ENCODE peak calls at places on chromosomes 11 and 22, in seven cellular contexts. One of them, this sample, is unnamed.

GRCh38 chr22:32631507-32632245 is 157.1 kb downstream of the FBXO7 start:
- DNase-seq in SK-N-SH: no peak
- DNase-seq in GM12892: no peak
- DNase-seq in HepG2: no peak
- DNase-seq in K562: no peak
- DNase-seq in H1: no peak
- DNase-seq in GM12878: no peak
- DNase-seq in this sample: no peak

GRCh38 chr11:69443968-69444364 is 37.5 kb upstream of the LINC01488 start:
- DNase-seq in SK-N-SH: no peak
- DNase-seq in GM12892: no peak
- DNase-seq in HepG2: no peak
- DNase-seq in K562: no peak
- DNase-seq in H1: no peak
- DNase-seq in GM12878: no peak
- DNase-seq in this sample: no peak

GRCh38 chr11:17256512-17256911 is 20.0 kb upstream of the NUCB2 start:
- DNase-seq in SK-N-SH: no peak
- DNase-seq in GM12892: no peak
- DNase-seq in HepG2: no peak
- DNase-seq in K562: no peak
- DNase-seq in H1: no peak
- DNase-seq in GM12878: no peak
- DNase-seq in this sample: no peak

GRCh38 chr11:128625766-128626165 is 38.4 kb upstream of the ETS1 start:
- DNase-seq in SK-N-SH: no peak
- DNase-seq in GM12892: no peak
- DNase-seq in HepG2: no peak
- DNase-seq in K562: no peak
- DNase-seq in H1: no peak
- DNase-seq in GM12878: no peak
- DNase-seq in this sample: no peak

GRCh38 chr11:122189259-122189658 is 73.2 kb upstream of the BLID start:
- DNase-seq in SK-N-SH: no peak
- DNase-seq in GM12892: no peak
- DNase-seq in HepG2: no peak
- DNase-seq in K562: no peak
- DNase-seq in H1: no peak
- DNase-seq in GM12878: no peak
- DNase-seq in this sample: no peak

GRCh38 chr22:49212002-49212401 is 615.7 kb downstream of the BRD1 start:
- DNase-seq in SK-N-SH: no peak
- DNase-seq in GM12892: no peak
- DNase-seq in HepG2: no peak
- DNase-seq in K562: no peak
- DNase-seq in H1: no peak
- DNase-seq in GM12878: no peak
- DNase-seq in this sample: no peak

GRCh38 chr11:74208507-74208906 is 37.4 kb downstream of the PPME1 start:
- DNase-seq in SK-N-SH: no peak
- DNase-seq in GM12892: no peak
- DNase-seq in HepG2: no peak
- DNase-seq in K562: no peak
- DNase-seq in H1: no peak
- DNase-seq in GM12878: no peak
- DNase-seq in this sample: no peak

GRCh38 chr22:32775957-32776356 is 25.5 kb upstream of the TIMP3 start:
- DNase-seq in SK-N-SH: peak
- DNase-seq in GM12892: no peak
- DNase-seq in HepG2: peak
- DNase-seq in K562: no peak
- DNase-seq in H1: no peak
- DNase-seq in GM12878: no peak
- DNase-seq in this sample: no peak

GRCh38 chr11:70229737-70230136 is 26.6 kb downstream of the FADD start:
- DNase-seq in SK-N-SH: no peak
- DNase-seq in GM12892: no peak
- DNase-seq in HepG2: no peak
- DNase-seq in K562: no peak
- DNase-seq in H1: no peak
- DNase-seq in GM12878: no peak
- DNase-seq in this sample: no peak

GRCh38 chr11:92886243-92886905 is 83.1 kb upstream of the MTNR1B start:
- DNase-seq in SK-N-SH: peak
- DNase-seq in GM12892: peak
- DNase-seq in HepG2: peak
- DNase-seq in K562: peak
- DNase-seq in H1: no peak
- DNase-seq in GM12878: peak
- DNase-seq in this sample: peak

GRCh38 chr11:124656759-124657627 is 16.5 kb downstream of the SIAE start:
- DNase-seq in SK-N-SH: peak
- DNase-seq in GM12892: no peak
- DNase-seq in HepG2: no peak
- DNase-seq in K562: no peak
- DNase-seq in H1: no peak
- DNase-seq in GM12878: no peak
- DNase-seq in this sample: no peak

GRCh38 chr11:125100136-125100535 is 11.3 kb downstream of the TMEM218 start:
- DNase-seq in SK-N-SH: no peak
- DNase-seq in GM12892: no peak
- DNase-seq in HepG2: no peak
- DNase-seq in K562: no peak
- DNase-seq in H1: no peak
- DNase-seq in GM12878: no peak
- DNase-seq in this sample: no peak

GRCh38 chr11:2522636-2523255 is 77.9 kb downstream of the KCNQ1 start:
- DNase-seq in SK-N-SH: peak
- DNase-seq in GM12892: peak
- DNase-seq in HepG2: no peak
- DNase-seq in K562: no peak
- DNase-seq in H1: no peak
- DNase-seq in GM12878: no peak
- DNase-seq in this sample: peak

GRCh38 chr11:38153985-38154384 is 1555.9 kb upstream of the RAG2 start:
- DNase-seq in SK-N-SH: no peak
- DNase-seq in GM12892: no peak
- DNase-seq in HepG2: no peak
- DNase-seq in K562: no peak
- DNase-seq in H1: no peak
- DNase-seq in GM12878: no peak
- DNase-seq in this sample: no peak

GRCh38 chr11:128458316-128458715 is 129.0 kb downstream of the ETS1 start:
- DNase-seq in SK-N-SH: no peak
- DNase-seq in GM12892: no peak
- DNase-seq in HepG2: no peak
- DNase-seq in K562: no peak
- DNase-seq in H1: no peak
- DNase-seq in GM12878: no peak
- DNase-seq in this sample: no peak

GRCh38 chr22:12601870-12602779 is 2925.9 kb upstream of the OR11H1 start:
- DNase-seq in SK-N-SH: peak
- DNase-seq in GM12892: no peak
- DNase-seq in HepG2: peak
- DNase-seq in K562: peak
- DNase-seq in H1: no peak
- DNase-seq in GM12878: no peak
- DNase-seq in this sample: no peak

DNA sequence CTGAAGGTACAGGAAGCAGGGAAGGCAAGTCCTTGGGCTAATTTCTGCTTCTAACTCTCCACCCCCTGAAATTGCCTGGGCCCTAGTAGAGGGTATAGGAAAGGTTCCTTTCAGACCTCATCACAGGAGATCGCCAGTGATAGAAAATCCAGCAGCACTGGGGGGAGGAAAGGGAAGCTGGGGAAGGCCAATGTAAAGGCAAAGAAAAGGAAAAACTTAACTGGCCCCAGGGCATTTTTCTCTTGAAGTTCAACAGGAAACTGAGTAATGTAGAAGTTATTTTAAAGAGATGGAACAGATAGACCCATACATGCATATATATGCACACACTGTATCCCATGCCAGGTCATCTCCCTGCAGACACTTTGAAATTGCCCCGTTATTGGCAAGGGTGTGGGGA is 134.0 kb downstream of the TRIM44 start:
- DNase-seq in SK-N-SH: no peak
- DNase-seq in GM12892: no peak
- DNase-seq in HepG2: no peak
- DNase-seq in K562: no peak
- DNase-seq in H1: no peak
- DNase-seq in GM12878: no peak
- DNase-seq in this sample: no peak
- TF ChIP-seq TAF1 in SK-N-SH: no peak
- TF ChIP-seq TAF1 in GM12892: no peak
- TF ChIP-seq TAF1 in HepG2: no peak
- TF ChIP-seq TAF1 in K562: no peak
- TF ChIP-seq TAF1 in H1: no peak
- TF ChIP-seq TAF1 in GM12878: no peak
- TF ChIP-seq TAF1 in this sample: no peak

DNA sequence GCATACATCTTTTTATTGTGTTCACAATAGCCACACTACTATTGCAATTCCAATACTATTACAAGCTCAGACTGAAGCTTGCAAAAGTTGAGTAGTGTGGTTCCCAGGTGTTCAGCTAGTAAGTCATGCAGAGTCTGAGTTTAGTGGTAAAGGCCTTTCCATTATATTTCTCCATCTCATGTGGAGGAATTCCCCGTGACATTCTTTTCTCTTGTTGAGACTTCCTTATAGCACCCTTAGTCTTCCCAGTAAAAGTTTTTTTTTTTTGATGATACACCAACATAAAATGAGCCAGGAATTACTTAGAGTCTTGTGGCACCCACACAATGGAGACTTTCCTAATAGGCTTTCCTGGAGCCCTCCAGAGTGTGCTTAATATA is 110.8 kb downstream of the UVRAG start:
- DNase-seq in SK-N-SH: no peak
- DNase-seq in GM12892: no peak
- DNase-seq in HepG2: no peak
- DNase-seq in K562: no peak
- DNase-seq in H1: no peak
- DNase-seq in GM12878: no peak
- DNase-seq in this sample: no peak
- TF ChIP-seq TAF1 in SK-N-SH: no peak
- TF ChIP-seq TAF1 in GM12892: no peak
- TF ChIP-seq TAF1 in HepG2: no peak
- TF ChIP-seq TAF1 in K562: no peak
- TF ChIP-seq TAF1 in H1: no peak
- TF ChIP-seq TAF1 in GM12878: no peak
- TF ChIP-seq TAF1 in this sample: no peak

GRCh38 chr22:20178075-20178921 is 27.4 kb upstream of the CCDC188 start:
- DNase-seq in SK-N-SH: no peak
- DNase-seq in GM12892: no peak
- DNase-seq in HepG2: no peak
- DNase-seq in K562: no peak
- DNase-seq in H1: no peak
- DNase-seq in GM12878: no peak
- DNase-seq in this sample: no peak
- TF ChIP-seq TAF1 in SK-N-SH: no peak
- TF ChIP-seq TAF1 in GM12892: no peak
- TF ChIP-seq TAF1 in HepG2: no peak
- TF ChIP-seq TAF1 in K562: no peak
- TF ChIP-seq TAF1 in H1: no peak
- TF ChIP-seq TAF1 in GM12878: no peak
- TF ChIP-seq TAF1 in this sample: no peak

GRCh38 chr11:12696911-12697581 is 22.8 kb downstream of the TEAD1 start:
- DNase-seq in SK-N-SH: no peak
- DNase-seq in GM12892: no peak
- DNase-seq in HepG2: no peak
- DNase-seq in K562: no peak
- DNase-seq in H1: no peak
- DNase-seq in GM12878: no peak
- DNase-seq in this sample: no peak
- TF ChIP-seq TAF1 in SK-N-SH: no peak
- TF ChIP-seq TAF1 in GM12892: no peak
- TF ChIP-seq TAF1 in HepG2: no peak
- TF ChIP-seq TAF1 in K562: no peak
- TF ChIP-seq TAF1 in H1: no peak
- TF ChIP-seq TAF1 in GM12878: no peak
- TF ChIP-seq TAF1 in this sample: no peak

GRCh38 chr22:40322061-40322460 is 24.2 kb upstream of the ADSL start:
- DNase-seq in SK-N-SH: no peak
- DNase-seq in GM12892: no peak
- DNase-seq in HepG2: no peak
- DNase-seq in K562: no peak
- DNase-seq in H1: no peak
- DNase-seq in GM12878: no peak
- DNase-seq in this sample: no peak
- TF ChIP-seq TAF1 in SK-N-SH: no peak
- TF ChIP-seq TAF1 in GM12892: no peak
- TF ChIP-seq TAF1 in HepG2: no peak
- TF ChIP-seq TAF1 in K562: no peak
- TF ChIP-seq TAF1 in H1: no peak
- TF ChIP-seq TAF1 in GM12878: no peak
- TF ChIP-seq TAF1 in this sample: no peak

GRCh38 chr11:27307232-27307631 is 55.8 kb downstream of the CCDC34 start:
- DNase-seq in SK-N-SH: no peak
- DNase-seq in GM12892: no peak
- DNase-seq in HepG2: no peak
- DNase-seq in K562: no peak
- DNase-seq in H1: no peak
- DNase-seq in GM12878: no peak
- DNase-seq in this sample: no peak

GRCh38 chr11:27310710-27311109 is 52.3 kb downstream of the CCDC34 start:
- DNase-seq in SK-N-SH: no peak
- DNase-seq in GM12892: no peak
- DNase-seq in HepG2: no peak
- DNase-seq in K562: no peak
- DNase-seq in H1: no peak
- DNase-seq in GM12878: no peak
- DNase-seq in this sample: no peak

GRCh38 chr11:27312110-27312509 is 50.9 kb downstream of the CCDC34 start:
- DNase-seq in SK-N-SH: no peak
- DNase-seq in GM12892: no peak
- DNase-seq in HepG2: peak
- DNase-seq in K562: no peak
- DNase-seq in H1: no peak
- DNase-seq in GM12878: no peak
- DNase-seq in this sample: no peak

GRCh38 chr11:27310182-27310581 is 52.8 kb downstream of the CCDC34 start:
- DNase-seq in SK-N-SH: no peak
- DNase-seq in GM12892: no peak
- DNase-seq in HepG2: no peak
- DNase-seq in K562: no peak
- DNase-seq in H1: no peak
- DNase-seq in GM12878: no peak
- DNase-seq in this sample: no peak

GRCh38 chr11:27309064-27309463 is 54.0 kb downstream of the CCDC34 start:
- DNase-seq in SK-N-SH: no peak
- DNase-seq in GM12892: no peak
- DNase-seq in HepG2: no peak
- DNase-seq in K562: no peak
- DNase-seq in H1: no peak
- DNase-seq in GM12878: no peak
- DNase-seq in this sample: no peak
- TF ChIP-seq TAF1 in SK-N-SH: no peak
- TF ChIP-seq TAF1 in GM12892: no peak
- TF ChIP-seq TAF1 in HepG2: no peak
- TF ChIP-seq TAF1 in K562: no peak
- TF ChIP-seq TAF1 in H1: no peak
- TF ChIP-seq TAF1 in GM12878: no peak
- TF ChIP-seq TAF1 in this sample: no peak

GRCh38 chr11:102527701-102528100 is 2.8 kb downstream of the MMP7 start:
- DNase-seq in SK-N-SH: no peak
- DNase-seq in GM12892: no peak
- DNase-seq in HepG2: no peak
- DNase-seq in K562: no peak
- DNase-seq in H1: no peak
- DNase-seq in GM12878: no peak
- DNase-seq in this sample: no peak
- TF ChIP-seq TAF1 in SK-N-SH: no peak
- TF ChIP-seq TAF1 in GM12892: no peak
- TF ChIP-seq TAF1 in HepG2: no peak
- TF ChIP-seq TAF1 in K562: no peak
- TF ChIP-seq TAF1 in H1: no peak
- TF ChIP-seq TAF1 in GM12878: no peak
- TF ChIP-seq TAF1 in this sample: no peak

This sample was measured in GM12891.